ENCODE peak calls at places on chromosomes 13 and 19, in six cellular contexts. One of them, this sample, is unnamed.

GRCh38 chr13:106472621-106473020 is 62.8 kb downstream of the EFNB2 start:
- DNase-seq in SK-N-SH: no peak
- DNase-seq in Panc1: no peak
- DNase-seq in HepG2: no peak
- DNase-seq in GM23338: no peak
- DNase-seq in GM12878: no peak
- DNase-seq in this sample: no peak

GRCh38 chr19:2123682-2124387 is 27.1 kb downstream of the IZUMO4 start:
- DNase-seq in SK-N-SH: no peak
- DNase-seq in GM23338: peak
- DNase-seq in HepG2: no peak
- DNase-seq in GM12878: no peak
- DNase-seq in Panc1: no peak
- DNase-seq in this sample: no peak

GRCh38 chr13:43023244-43023931 is at the start of gene DNAJC15:
- DNase-seq in Panc1: peak
- DNase-seq in SK-N-SH: peak
- DNase-seq in GM12878: peak
- DNase-seq in GM23338: peak
- DNase-seq in HepG2: peak
- DNase-seq in this sample: peak

GRCh38 chr13:24221007-24221406 is 60.5 kb downstream of the SPATA13 start:
- DNase-seq in GM12878: no peak
- DNase-seq in HepG2: peak
- DNase-seq in SK-N-SH: no peak
- DNase-seq in GM23338: no peak
- DNase-seq in Panc1: no peak
- DNase-seq in this sample: no peak

GRCh38 chr13:69704311-69704710 is 403.3 kb upstream of the ATXN8OS start:
- DNase-seq in HepG2: no peak
- DNase-seq in Panc1: no peak
- DNase-seq in SK-N-SH: no peak
- DNase-seq in GM12878: no peak
- DNase-seq in GM23338: no peak
- DNase-seq in this sample: no peak

GRCh38 chr19:43901395-43902390 is 33.4 kb downstream of the ZNF45 start:
- DNase-seq in SK-N-SH: peak
- DNase-seq in Panc1: peak
- DNase-seq in HepG2: peak
- DNase-seq in GM23338: peak
- DNase-seq in GM12878: peak
- DNase-seq in this sample: peak

GRCh38 chr13:85148009-85148408 is 651.2 kb downstream of the SLITRK6 start:
- DNase-seq in Panc1: no peak
- DNase-seq in HepG2: peak
- DNase-seq in GM12878: no peak
- DNase-seq in GM23338: peak
- DNase-seq in SK-N-SH: no peak
- DNase-seq in this sample: no peak

GRCh38 chr13:77692746-77693448 is 4.6 kb upstream of the SLAIN1 start:
- DNase-seq in Panc1: no peak
- DNase-seq in HepG2: peak
- DNase-seq in GM23338: no peak
- DNase-seq in GM12878: no peak
- DNase-seq in SK-N-SH: no peak
- DNase-seq in this sample: no peak

GRCh38 chr19:3387645-3388589 is 21.5 kb downstream of the NFIC start:
- DNase-seq in GM23338: no peak
- DNase-seq in GM12878: no peak
- DNase-seq in Panc1: no peak
- DNase-seq in SK-N-SH: peak
- DNase-seq in HepG2: no peak
- DNase-seq in this sample: no peak

GRCh38 chr13:32019612-32020233 is 11.9 kb upstream of the FRY start:
- DNase-seq in Panc1: no peak
- DNase-seq in SK-N-SH: peak
- DNase-seq in GM12878: peak
- DNase-seq in GM23338: peak
- DNase-seq in HepG2: peak
- DNase-seq in this sample: no peak

GRCh38 chr13:31105020-31105800 is 56.5 kb downstream of the HSPH1 start:
- DNase-seq in GM12878: no peak
- DNase-seq in GM23338: peak
- DNase-seq in SK-N-SH: no peak
- DNase-seq in HepG2: no peak
- DNase-seq in Panc1: no peak
- DNase-seq in this sample: no peak

GRCh38 chr19:17289489-17289888 is 7.8 kb downstream of the ANKLE1 start:
- DNase-seq in GM12878: no peak
- DNase-seq in Panc1: no peak
- DNase-seq in HepG2: no peak
- DNase-seq in SK-N-SH: peak
- DNase-seq in GM23338: peak
- DNase-seq in this sample: peak

GRCh38 chr19:2186071-2186846 is 22.5 kb downstream of the DOT1L start:
- DNase-seq in Panc1: no peak
- DNase-seq in GM23338: no peak
- DNase-seq in HepG2: no peak
- DNase-seq in SK-N-SH: no peak
- DNase-seq in GM12878: no peak
- DNase-seq in this sample: no peak

GRCh38 chr13:37412271-37412683 is 186.3 kb downstream of the POSTN start:
- DNase-seq in GM23338: no peak
- DNase-seq in GM12878: no peak
- DNase-seq in HepG2: no peak
- DNase-seq in SK-N-SH: no peak
- DNase-seq in Panc1: no peak
- DNase-seq in this sample: no peak

GRCh38 chr13:99958402-99959126 is 13.0 kb downstream of the ZIC5 start:
- DNase-seq in GM23338: peak
- DNase-seq in SK-N-SH: no peak
- DNase-seq in HepG2: no peak
- DNase-seq in GM12878: no peak
- DNase-seq in Panc1: no peak
- DNase-seq in this sample: no peak

GRCh38 chr13:98766120-98766519 is 13.6 kb upstream of the SLC15A1 start:
- DNase-seq in GM23338: no peak
- DNase-seq in GM12878: no peak
- DNase-seq in HepG2: no peak
- DNase-seq in Panc1: no peak
- DNase-seq in SK-N-SH: no peak
- DNase-seq in this sample: no peak

GRCh38 chr13:73776137-73776785 is 357.9 kb downstream of the KLF12 start:
- DNase-seq in GM23338: no peak
- DNase-seq in Panc1: no peak
- DNase-seq in SK-N-SH: no peak
- DNase-seq in HepG2: no peak
- DNase-seq in GM12878: no peak
- DNase-seq in this sample: no peak

GRCh38 chr19:48330012-48330681 is 4.8 kb downstream of the EMP3 start:
- DNase-seq in GM12878: peak
- DNase-seq in SK-N-SH: peak
- DNase-seq in GM23338: peak
- DNase-seq in HepG2: no peak
- DNase-seq in Panc1: no peak
- DNase-seq in this sample: peak
- TF ChIP-seq REST in GM12878: no peak
- TF ChIP-seq REST in SK-N-SH: no peak
- TF ChIP-seq REST in GM23338: no peak
- TF ChIP-seq REST in HepG2: no peak
- TF ChIP-seq REST in Panc1: no peak
- TF ChIP-seq REST in this sample: no peak

DNA sequence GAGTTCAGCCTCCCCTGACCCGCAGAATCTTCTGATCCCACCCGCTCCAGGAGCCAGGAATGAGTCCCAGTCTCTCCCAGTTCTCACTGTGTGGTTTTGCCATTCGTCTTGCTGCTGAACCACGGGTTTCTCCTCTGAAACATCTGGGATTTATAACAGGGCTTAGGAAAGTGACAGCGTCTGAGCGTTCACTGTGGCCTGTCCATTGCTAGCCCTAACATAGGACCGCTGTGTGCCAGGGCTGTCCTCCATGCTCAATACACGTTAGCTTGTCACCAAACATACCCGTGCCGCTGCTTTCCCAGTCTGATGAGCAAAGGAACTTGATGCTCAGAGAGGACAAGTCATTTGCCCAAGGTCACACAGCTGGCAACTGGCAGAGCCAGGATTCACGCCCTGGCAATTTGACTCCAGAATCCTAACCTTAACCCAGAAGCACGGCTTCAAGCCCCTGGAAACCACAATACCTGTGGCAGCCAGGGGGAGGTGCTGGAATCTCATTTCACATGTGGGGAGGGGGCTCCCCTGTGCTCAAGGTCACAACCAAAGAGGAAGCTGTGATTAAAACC is 1.1 kb upstream of the APOE start:
- DNase-seq in SK-N-SH: peak
- DNase-seq in HepG2: peak
- DNase-seq in GM23338: peak
- DNase-seq in Panc1: no peak
- DNase-seq in GM12878: no peak
- DNase-seq in this sample: no peak
- TF ChIP-seq CTCF in SK-N-SH: peak
- TF ChIP-seq CTCF in HepG2: peak
- TF ChIP-seq CTCF in GM23338: peak
- TF ChIP-seq CTCF in Panc1: peak
- TF ChIP-seq CTCF in GM12878: no peak
- TF ChIP-seq CTCF in this sample: no peak

DNA sequence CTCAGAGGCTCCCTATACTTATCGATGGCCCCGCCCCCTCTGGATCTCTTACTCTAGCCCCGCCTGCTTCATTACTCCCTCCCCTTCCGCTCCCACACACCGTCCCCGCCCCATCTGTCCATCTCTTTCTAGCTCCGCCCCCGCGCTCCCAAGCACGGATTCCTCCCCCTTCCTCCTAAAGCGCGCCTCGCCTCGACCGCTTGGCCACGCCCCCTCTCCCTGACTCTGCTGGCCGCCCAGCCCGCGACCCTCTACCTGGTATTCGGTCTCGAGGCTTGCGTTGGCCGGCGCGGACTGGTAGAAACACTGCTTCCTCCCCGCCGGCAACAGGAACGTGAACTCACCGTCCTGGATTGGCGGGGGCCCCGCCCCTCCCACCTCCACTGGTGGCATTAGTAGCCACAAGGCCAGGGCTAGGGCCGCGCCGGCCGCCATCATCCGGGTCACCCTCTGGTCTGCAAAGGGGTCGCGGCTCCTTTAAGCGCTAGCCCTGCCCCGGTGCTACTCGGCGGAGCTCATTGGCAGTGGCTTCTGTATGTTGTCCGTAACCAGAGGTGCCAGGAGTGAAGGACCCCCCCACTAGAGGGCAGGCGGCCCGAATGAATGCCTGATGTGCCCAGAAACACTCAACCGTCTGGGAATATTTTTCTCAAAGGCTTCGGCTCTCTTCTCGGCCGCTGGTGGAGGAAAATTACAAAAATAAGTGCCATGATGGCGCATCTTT is at the start of gene TMED1:
- DNase-seq in SK-N-SH: peak
- DNase-seq in HepG2: peak
- DNase-seq in GM23338: peak
- DNase-seq in Panc1: peak
- DNase-seq in GM12878: peak
- DNase-seq in this sample: peak
- TF ChIP-seq POLR2AphosphoS5 in SK-N-SH: peak
- TF ChIP-seq POLR2AphosphoS5 in HepG2: peak
- TF ChIP-seq POLR2AphosphoS5 in GM23338: peak
- TF ChIP-seq POLR2AphosphoS5 in Panc1: no peak
- TF ChIP-seq POLR2AphosphoS5 in GM12878: no peak
- TF ChIP-seq POLR2AphosphoS5 in this sample: peak

DNA sequence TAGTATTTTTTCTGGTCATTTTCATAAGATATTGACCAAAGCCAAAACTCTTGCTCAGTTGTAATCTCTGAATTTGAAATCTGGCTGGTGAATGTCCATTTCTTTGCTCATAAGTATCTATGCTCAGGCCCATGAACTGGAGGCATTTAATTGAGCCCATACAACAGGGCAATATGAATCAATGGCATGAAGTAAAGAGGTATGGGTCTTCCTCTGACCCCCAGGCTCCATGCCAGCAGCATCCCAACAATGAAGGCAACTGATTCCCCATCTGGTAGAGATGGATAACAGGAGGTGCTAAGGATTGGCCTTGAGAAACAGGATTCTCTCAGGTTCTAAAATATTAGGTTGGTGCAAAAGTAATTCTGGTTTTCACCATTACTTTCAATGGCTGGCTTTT is 330.8 kb downstream of the LIG4 start:
- DNase-seq in Panc1: no peak
- DNase-seq in HepG2: no peak
- DNase-seq in GM23338: no peak
- DNase-seq in GM12878: no peak
- DNase-seq in SK-N-SH: no peak
- DNase-seq in this sample: no peak
- TF ChIP-seq REST in Panc1: no peak
- TF ChIP-seq REST in HepG2: no peak
- TF ChIP-seq REST in GM23338: no peak
- TF ChIP-seq REST in GM12878: no peak
- TF ChIP-seq REST in SK-N-SH: no peak
- TF ChIP-seq REST in this sample: no peak

GRCh38 chr19:42325308-42325895 is at the start of gene MEGF8:
- DNase-seq in GM23338: peak
- DNase-seq in GM12878: peak
- DNase-seq in SK-N-SH: peak
- DNase-seq in Panc1: peak
- DNase-seq in HepG2: peak
- DNase-seq in this sample: peak

GRCh38 chr19:42325896-42326771 is 699 bp downstream of the MEGF8 start:
- DNase-seq in GM12878: no peak
- DNase-seq in HepG2: no peak
- DNase-seq in Panc1: no peak
- DNase-seq in SK-N-SH: peak
- DNase-seq in GM23338: peak
- DNase-seq in this sample: no peak

GRCh38 chr19:42323473-42323851 is 2.0 kb upstream of the MEGF8 start:
- DNase-seq in SK-N-SH: no peak
- DNase-seq in GM12878: no peak
- DNase-seq in HepG2: no peak
- DNase-seq in GM23338: peak
- DNase-seq in Panc1: no peak
- DNase-seq in this sample: no peak

GRCh38 chr19:42323852-42324654 is 1.4 kb upstream of the MEGF8 start:
- DNase-seq in HepG2: no peak
- DNase-seq in GM12878: no peak
- DNase-seq in Panc1: no peak
- DNase-seq in SK-N-SH: peak
- DNase-seq in GM23338: peak
- DNase-seq in this sample: peak

GRCh38 chr19:42324655-42325307 is 654 bp upstream of the MEGF8 start:
- DNase-seq in GM12878: no peak
- DNase-seq in GM23338: no peak
- DNase-seq in SK-N-SH: no peak
- DNase-seq in HepG2: no peak
- DNase-seq in Panc1: no peak
- DNase-seq in this sample: no peak
- TF ChIP-seq CTCF in GM12878: no peak
- TF ChIP-seq CTCF in GM23338: peak
- TF ChIP-seq CTCF in SK-N-SH: no peak
- TF ChIP-seq CTCF in HepG2: no peak
- TF ChIP-seq CTCF in Panc1: no peak
- TF ChIP-seq CTCF in this sample: no peak